ENCODE peak calls at places on chromosomes 6 and 20, in seven cellular contexts. One of them, this sample, is unnamed.
A peak's percentile ranks its signal among the peaks of the same experiment; 100 is the strongest.

GRCh38 chr6:149031545-149032317 is 284.9 kb downstream of the UST start:
- DNase-seq in cardiac fibroblast: peak; percentile 89
- DNase-seq in stomach: no peak
- DNase-seq in activated naive CD4-positive, alpha-beta T cell: no peak
- DNase-seq in ELR: peak; percentile 96
- DNase-seq in GM19239: no peak
- DNase-seq in posterior cingulate gyrus: no peak
- DNase-seq in this sample: no peak

GRCh38 chr6:54980511-54981275 is 134.1 kb downstream of the FAM83B start:
- DNase-seq in GM19239: no peak
- DNase-seq in stomach: no peak
- DNase-seq in activated naive CD4-positive, alpha-beta T cell: no peak
- DNase-seq in posterior cingulate gyrus: no peak
- DNase-seq in ELR: peak; percentile 85
- DNase-seq in cardiac fibroblast: peak; percentile 43
- DNase-seq in this sample: no peak

GRCh38 chr6:106757267-106757666 is 127.9 kb downstream of the QRSL1 start:
- DNase-seq in cardiac fibroblast: no peak
- DNase-seq in posterior cingulate gyrus: no peak
- DNase-seq in activated naive CD4-positive, alpha-beta T cell: no peak
- DNase-seq in GM19239: no peak
- DNase-seq in ELR: peak; percentile 34
- DNase-seq in stomach: no peak
- DNase-seq in this sample: no peak

GRCh38 chr6:161038229-161039003 is 46.8 kb downstream of the MAP3K4 start:
- DNase-seq in activated naive CD4-positive, alpha-beta T cell: no peak
- DNase-seq in stomach: no peak
- DNase-seq in posterior cingulate gyrus: no peak
- DNase-seq in GM19239: no peak
- DNase-seq in ELR: peak; percentile 95
- DNase-seq in cardiac fibroblast: peak; percentile 70
- DNase-seq in this sample: no peak

GRCh38 chr6:42368156-42368555 is 83.6 kb downstream of the TRERF1 start:
- DNase-seq in ELR: no peak
- DNase-seq in GM19239: peak; percentile 22
- DNase-seq in activated naive CD4-positive, alpha-beta T cell: no peak
- DNase-seq in cardiac fibroblast: no peak
- DNase-seq in posterior cingulate gyrus: no peak
- DNase-seq in stomach: no peak
- DNase-seq in this sample: no peak

GRCh38 chr6:100171533-100172321 is 177.7 kb upstream of the MCHR2 start:
- DNase-seq in GM19239: no peak
- DNase-seq in ELR: no peak
- DNase-seq in stomach: no peak
- DNase-seq in cardiac fibroblast: peak; percentile 15
- DNase-seq in posterior cingulate gyrus: no peak
- DNase-seq in activated naive CD4-positive, alpha-beta T cell: no peak
- DNase-seq in this sample: no peak

GRCh38 chr20:64146301-64146935 is 17.8 kb upstream of the MYT1 start:
- DNase-seq in GM19239: no peak
- DNase-seq in ELR: no peak
- DNase-seq in activated naive CD4-positive, alpha-beta T cell: no peak
- DNase-seq in cardiac fibroblast: no peak
- DNase-seq in stomach: no peak
- DNase-seq in posterior cingulate gyrus: no peak
- DNase-seq in this sample: no peak

GRCh38 chr6:106163966-106164877 is 78.1 kb downstream of the PRDM1 start:
- DNase-seq in stomach: no peak
- DNase-seq in GM19239: no peak
- DNase-seq in ELR: peak; percentile 80
- DNase-seq in posterior cingulate gyrus: no peak
- DNase-seq in activated naive CD4-positive, alpha-beta T cell: no peak
- DNase-seq in cardiac fibroblast: peak; percentile 90
- DNase-seq in this sample: peak; percentile 25

GRCh38 chr20:61561111-61561830 is 309.2 kb downstream of the CDH4 start:
- DNase-seq in stomach: no peak
- DNase-seq in cardiac fibroblast: no peak
- DNase-seq in activated naive CD4-positive, alpha-beta T cell: no peak
- DNase-seq in GM19239: no peak
- DNase-seq in posterior cingulate gyrus: no peak
- DNase-seq in ELR: no peak
- DNase-seq in this sample: no peak

GRCh38 chr6:37676071-37676470 is 21.6 kb downstream of the MDGA1 start:
- DNase-seq in posterior cingulate gyrus: no peak
- DNase-seq in cardiac fibroblast: no peak
- DNase-seq in GM19239: no peak
- DNase-seq in stomach: no peak
- DNase-seq in activated naive CD4-positive, alpha-beta T cell: no peak
- DNase-seq in ELR: no peak
- DNase-seq in this sample: no peak

GRCh38 chr6:167517546-167517945 is 192.7 kb downstream of the TTLL2 start:
- DNase-seq in activated naive CD4-positive, alpha-beta T cell: no peak
- DNase-seq in stomach: no peak
- DNase-seq in GM19239: no peak
- DNase-seq in ELR: no peak
- DNase-seq in cardiac fibroblast: no peak
- DNase-seq in posterior cingulate gyrus: no peak
- DNase-seq in this sample: no peak

GRCh38 chr20:51696304-51697118 is 71.7 kb downstream of the ATP9A start:
- DNase-seq in stomach: no peak
- DNase-seq in GM19239: no peak
- DNase-seq in posterior cingulate gyrus: no peak
- DNase-seq in activated naive CD4-positive, alpha-beta T cell: no peak
- DNase-seq in cardiac fibroblast: peak; percentile 49
- DNase-seq in ELR: peak; percentile 24
- DNase-seq in this sample: no peak